ENCODE peak calls at places on chromosomes 7 and 10, in seven cellular contexts. N is colonic mucosa; Y is adrenal gland; Q is stomach; X is CD8-positive, alpha-beta T cell; I is heart right ventricle; P is A549. H is an unnamed sample.

GRCh38 chr7:6162331-6162620 is 110.1 kb downstream of the CYTH3 start:
- DNase-seq in I (peak; percentile 87), Y (peak; percentile 34), Q (no peak), N (no peak), X (no peak), P (no peak), H (no peak)

GRCh38 chr7:125383324-125383723 is 453.7 kb upstream of the POT1 start:
- DNase-seq in Y (no peak), I (no peak), X (no peak), Q (no peak), P (no peak), N (no peak), H (no peak)

GRCh38 chr10:7525314-7526016 is 114.6 kb upstream of the SFMBT2 start:
- DNase-seq in Y (peak; percentile 67), X (peak; percentile 59), Q (peak; percentile 50), P (peak; percentile 64), I (peak; percentile 81), N (peak; percentile 63), H (no peak)

GRCh38 chr7:26784118-26784517 is 80.3 kb downstream of the SKAP2 start:
- DNase-seq in P (no peak), Y (no peak), Q (no peak), N (no peak), X (no peak), I (no peak), H (no peak)

GRCh38 chr10:21336476-21337170 is 188.9 kb downstream of the SKIDA1 start:
- DNase-seq in Q (no peak), I (peak; percentile 65), Y (peak; percentile 88), X (no peak), P (peak; percentile 86), N (no peak), H (peak; percentile 59)

GRCh38 chr7:19307554-19307953 is 162.3 kb upstream of the FERD3L start:
- DNase-seq in I (no peak), Y (no peak), X (no peak), P (no peak), Q (no peak), N (no peak), H (no peak)

GRCh38 chr10:94500063-94500462 is 45.5 kb upstream of the HELLS start:
- DNase-seq in N (no peak), I (no peak), Y (no peak), P (no peak), Q (no peak), X (no peak), H (no peak)

GRCh38 chr10:82742478-82742877 is 867.5 kb downstream of the NRG3 start:
- DNase-seq in I (no peak), P (no peak), N (no peak), X (no peak), Q (peak; percentile 34), Y (peak; percentile 56), H (no peak)

GRCh38 chr7:48035967-48036478 is 680 bp downstream of the C7orf57 start:
- DNase-seq in I (peak; percentile 15), P (no peak), N (peak; percentile 19), X (no peak), Q (no peak), Y (peak; percentile 23), H (no peak)

GRCh38 chr10:14173391-14173705 is 157.4 kb downstream of the FRMD4A start:
- DNase-seq in N (no peak), Q (no peak), Y (no peak), I (no peak), X (no peak), P (no peak), H (no peak)

GRCh38 chr10:28938745-28939144 is 261.4 kb downstream of the BAMBI start:
- DNase-seq in N (no peak), P (no peak), X (no peak), Q (no peak), I (no peak), Y (no peak), H (no peak)

GRCh38 chr10:12711344-12711708 is 290.2 kb downstream of the CCDC3 start:
- DNase-seq in Y (no peak), P (no peak), I (no peak), N (no peak), Q (no peak), X (no peak), H (no peak)

GRCh38 chr10:12710157-12710556 is 291.4 kb downstream of the CCDC3 start:
- DNase-seq in N (no peak), X (no peak), P (no peak), Q (no peak), I (no peak), Y (no peak), H (no peak)

GRCh38 chr10:12709516-12709915 is 292.0 kb downstream of the CCDC3 start:
- DNase-seq in X (no peak), I (no peak), P (peak; percentile 40), N (no peak), Y (no peak), Q (no peak), H (no peak)

GRCh38 chr10:12712284-12712983 is 289.1 kb downstream of the CCDC3 start:
- DNase-seq in I (no peak), Y (no peak), N (no peak), P (no peak), X (no peak), Q (no peak), H (no peak)

DNA sequence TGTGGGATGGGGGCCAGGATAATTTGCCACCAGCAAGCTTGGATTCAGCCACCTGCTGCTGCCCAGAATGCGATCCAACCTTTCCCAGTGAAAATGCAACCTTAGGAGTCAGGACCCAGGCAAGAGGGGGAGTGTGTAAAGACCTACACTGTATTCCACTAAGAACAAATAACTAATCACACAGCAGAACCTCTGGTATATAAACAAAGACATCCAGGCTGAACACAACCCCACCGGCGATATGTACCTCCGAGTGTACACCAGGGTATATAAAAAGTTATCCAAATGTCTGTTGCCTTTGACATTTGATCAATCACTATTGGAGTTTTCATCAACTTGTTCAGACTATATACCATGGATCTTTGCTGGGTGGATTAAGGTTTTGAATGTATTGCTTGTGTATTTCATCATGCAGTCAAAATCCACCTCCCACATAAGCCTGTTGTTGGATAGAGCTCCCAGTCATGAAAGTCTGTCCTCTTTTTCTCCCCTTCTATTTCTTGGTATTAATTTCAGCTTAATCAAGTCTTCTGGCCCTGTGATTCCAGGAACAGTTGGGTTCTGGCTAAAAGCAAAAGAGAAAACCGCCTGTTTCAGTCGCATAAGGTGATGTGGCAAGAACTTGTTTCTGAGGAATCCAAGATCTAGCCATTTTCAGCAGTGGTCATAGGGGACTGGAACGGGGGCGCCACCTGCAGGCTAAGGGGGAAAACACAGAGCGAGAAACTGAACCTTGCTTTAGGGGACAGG is 290.7 kb downstream of the CCDC3 start:
- DNase-seq in X (peak; percentile 62), Y (peak; percentile 70), N (peak; percentile 81), I (peak; percentile 64), P (peak; percentile 70), Q (peak; percentile 75), H (peak; percentile 62)
- TF ChIP-seq CTCF in X (peak; percentile 90), Y (peak; percentile 90), N (peak; percentile 85), I (peak; percentile 95), P (peak; percentile 92), Q (peak; percentile 85), H (peak; percentile 61)

GRCh38 chr10:116472874-116473273 is 45.2 kb downstream of the PNLIPRP3 start:
- DNase-seq in Y (no peak), P (no peak), Q (no peak), N (no peak), X (no peak), I (no peak), H (no peak)

GRCh38 chr10:116469437-116469836 is 41.8 kb downstream of the PNLIPRP3 start:
- DNase-seq in Y (no peak), N (no peak), P (no peak), Q (no peak), I (no peak), X (no peak), H (no peak)

GRCh38 chr10:116470071-116470470 is 42.4 kb downstream of the PNLIPRP3 start:
- DNase-seq in X (no peak), Y (no peak), N (no peak), I (no peak), P (no peak), Q (no peak), H (no peak)

GRCh38 chr10:116466715-116467422 is 39.2 kb downstream of the PNLIPRP3 start:
- DNase-seq in P (no peak), X (no peak), I (no peak), Q (no peak), N (no peak), Y (no peak), H (no peak)

DNA sequence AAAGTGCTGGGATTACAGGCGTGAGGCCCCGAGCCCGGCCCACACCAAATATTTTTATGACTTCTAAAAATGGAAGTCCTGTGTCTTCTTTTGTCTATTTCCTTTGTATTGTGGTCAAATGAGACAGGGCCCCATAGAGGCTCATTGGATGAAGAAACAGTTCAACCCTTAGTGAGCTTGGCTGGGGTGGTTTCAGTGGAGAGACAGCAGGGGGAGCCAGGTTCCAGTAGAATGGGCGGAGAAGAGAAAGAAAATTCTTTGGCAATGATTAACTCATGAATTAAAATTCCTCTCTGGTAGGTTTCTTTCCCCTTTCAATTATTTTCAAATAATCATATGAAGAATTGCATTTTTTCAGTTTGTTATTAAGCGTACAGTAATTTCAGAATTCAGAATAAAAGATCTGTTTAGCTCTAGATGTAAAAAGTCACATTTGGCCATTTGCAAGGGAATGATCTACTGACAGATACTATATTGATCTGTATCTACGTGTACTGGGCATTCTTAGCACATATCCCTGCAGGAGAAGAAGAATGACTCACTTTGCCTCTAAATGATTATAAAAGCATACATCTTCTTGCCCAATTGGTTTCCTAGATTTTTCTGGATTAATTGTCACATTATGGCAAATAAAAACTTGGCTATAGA is 43.2 kb downstream of the PNLIPRP3 start:
- DNase-seq in Q (no peak), X (no peak), Y (no peak), I (no peak), P (peak; percentile 37), N (peak; percentile 45), H (no peak)
- TF ChIP-seq CTCF in Q (no peak), X (no peak), Y (no peak), I (no peak), P (peak; percentile 29), N (no peak), H (no peak)

DNA sequence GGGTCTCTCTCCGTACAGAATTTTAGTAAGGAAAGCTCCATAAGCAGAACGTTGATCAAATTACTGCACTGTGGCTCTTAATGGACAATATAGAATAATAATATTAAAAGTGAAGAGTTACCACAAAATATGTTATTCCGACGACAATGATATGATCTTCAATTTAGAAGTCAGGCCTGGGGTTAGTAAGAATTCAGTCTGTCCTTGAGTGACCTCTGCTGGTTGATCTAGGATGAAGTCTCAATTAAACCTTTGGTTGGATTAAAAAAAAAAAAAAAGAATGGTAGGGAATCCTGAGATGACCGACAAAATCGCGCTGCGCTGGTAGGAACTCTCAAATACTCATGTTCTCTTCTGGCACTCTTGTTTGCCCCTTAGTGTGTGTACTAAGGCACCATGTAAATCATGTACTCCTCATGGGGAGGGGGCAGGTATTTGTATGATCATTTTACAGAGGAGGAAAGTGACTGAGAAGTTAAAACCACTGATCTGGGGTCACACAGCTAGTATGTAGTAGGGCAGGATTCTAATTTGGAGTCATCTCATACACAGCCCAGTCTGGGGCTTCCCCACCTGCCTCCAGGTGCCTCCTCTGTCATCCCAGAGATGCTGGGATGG is 161.3 kb upstream of the NPVF start:
- DNase-seq in Q (no peak), X (no peak), I (peak; percentile 21), P (peak; percentile 38), Y (peak; percentile 42), N (peak; percentile 60), H (no peak)
- TF ChIP-seq CTCF in Q (peak; percentile 27), X (no peak), I (peak; percentile 51), P (peak; percentile 59), Y (peak; percentile 91), N (peak; percentile 48), H (no peak)

DNA sequence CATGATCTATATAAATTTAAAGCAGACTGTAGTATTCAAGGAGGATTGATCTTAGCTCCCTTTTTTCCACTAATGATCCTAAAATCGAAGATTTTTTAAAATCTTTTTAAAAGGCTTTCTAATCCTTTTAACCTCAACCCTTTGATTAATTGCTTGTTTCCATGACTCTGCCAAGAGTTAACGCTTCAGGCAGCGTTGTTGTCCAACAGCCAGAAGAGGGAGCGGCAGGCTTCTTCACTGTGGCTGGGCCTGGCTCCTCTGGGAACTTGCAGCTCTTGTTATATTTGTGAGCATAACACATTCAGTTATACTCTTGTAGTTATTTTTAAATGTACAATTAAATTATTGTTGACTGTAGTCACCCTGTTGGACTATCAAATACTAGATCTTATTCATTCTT is 26.3 kb downstream of the CRCP start:
- DNase-seq in Q (peak; percentile 62), I (peak; percentile 71), X (no peak), P (no peak), Y (peak; percentile 88), N (peak; percentile 41), H (no peak)
- TF ChIP-seq CTCF in Q (peak; percentile 30), I (peak; percentile 71), X (no peak), P (peak; percentile 28), Y (peak; percentile 78), N (peak; percentile 19), H (no peak)

H was measured in omental fat pad.